ENCODE peak calls at places on chromosomes 2 and 18, in five cellular contexts. One of them, this sample, is unnamed.
A peak's percentile ranks its signal among the peaks of the same experiment; 100 is the strongest.

GRCh38 chr2:37698931-37699481 is 27.6 kb upstream of the CDC42EP3 start:
- DNase-seq in H1: no peak
- DNase-seq in psoas muscle: no peak
- DNase-seq in trophoblast cell: peak; percentile 86
- DNase-seq in endodermal cell: no peak
- DNase-seq in this sample: no peak

GRCh38 chr2:106833248-106833647 is 52.7 kb downstream of the ST6GAL2 start:
- DNase-seq in H1: no peak
- DNase-seq in psoas muscle: no peak
- DNase-seq in trophoblast cell: no peak
- DNase-seq in endodermal cell: no peak
- DNase-seq in this sample: no peak

GRCh38 chr2:55555977-55556376 is 36.5 kb downstream of the CFAP36 start:
- DNase-seq in H1: no peak
- DNase-seq in psoas muscle: no peak
- DNase-seq in trophoblast cell: peak; percentile 56
- DNase-seq in endodermal cell: no peak
- DNase-seq in this sample: no peak

GRCh38 chr2:235659767-235660322 is 166.0 kb downstream of the AGAP1 start:
- DNase-seq in H1: no peak
- DNase-seq in psoas muscle: no peak
- DNase-seq in trophoblast cell: no peak
- DNase-seq in endodermal cell: no peak
- DNase-seq in this sample: no peak

GRCh38 chr2:20642026-20642971 is 8.6 kb downstream of the HS1BP3 start:
- DNase-seq in H1: peak; percentile 50
- DNase-seq in psoas muscle: peak; percentile 89
- DNase-seq in trophoblast cell: peak; percentile 79
- DNase-seq in endodermal cell: peak; percentile 95
- DNase-seq in this sample: peak; percentile 73

GRCh38 chr2:7405861-7406715 is 488.9 kb downstream of the RNF144A start:
- DNase-seq in H1: no peak
- DNase-seq in psoas muscle: no peak
- DNase-seq in trophoblast cell: no peak
- DNase-seq in endodermal cell: no peak
- DNase-seq in this sample: no peak

GRCh38 chr2:147636238-147636887 is 208.5 kb upstream of the ACVR2A start:
- DNase-seq in H1: no peak
- DNase-seq in psoas muscle: no peak
- DNase-seq in trophoblast cell: peak; percentile 34
- DNase-seq in endodermal cell: no peak
- DNase-seq in this sample: no peak

GRCh38 chr2:208426414-208426813 is 19.8 kb downstream of the PTH2R start:
- DNase-seq in H1: no peak
- DNase-seq in psoas muscle: no peak
- DNase-seq in trophoblast cell: no peak
- DNase-seq in endodermal cell: no peak
- DNase-seq in this sample: no peak

GRCh38 chr2:12806535-12806934 is 89.8 kb downstream of the TRIB2 start:
- DNase-seq in H1: no peak
- DNase-seq in psoas muscle: no peak
- DNase-seq in trophoblast cell: no peak
- DNase-seq in endodermal cell: no peak
- DNase-seq in this sample: no peak

DNA sequence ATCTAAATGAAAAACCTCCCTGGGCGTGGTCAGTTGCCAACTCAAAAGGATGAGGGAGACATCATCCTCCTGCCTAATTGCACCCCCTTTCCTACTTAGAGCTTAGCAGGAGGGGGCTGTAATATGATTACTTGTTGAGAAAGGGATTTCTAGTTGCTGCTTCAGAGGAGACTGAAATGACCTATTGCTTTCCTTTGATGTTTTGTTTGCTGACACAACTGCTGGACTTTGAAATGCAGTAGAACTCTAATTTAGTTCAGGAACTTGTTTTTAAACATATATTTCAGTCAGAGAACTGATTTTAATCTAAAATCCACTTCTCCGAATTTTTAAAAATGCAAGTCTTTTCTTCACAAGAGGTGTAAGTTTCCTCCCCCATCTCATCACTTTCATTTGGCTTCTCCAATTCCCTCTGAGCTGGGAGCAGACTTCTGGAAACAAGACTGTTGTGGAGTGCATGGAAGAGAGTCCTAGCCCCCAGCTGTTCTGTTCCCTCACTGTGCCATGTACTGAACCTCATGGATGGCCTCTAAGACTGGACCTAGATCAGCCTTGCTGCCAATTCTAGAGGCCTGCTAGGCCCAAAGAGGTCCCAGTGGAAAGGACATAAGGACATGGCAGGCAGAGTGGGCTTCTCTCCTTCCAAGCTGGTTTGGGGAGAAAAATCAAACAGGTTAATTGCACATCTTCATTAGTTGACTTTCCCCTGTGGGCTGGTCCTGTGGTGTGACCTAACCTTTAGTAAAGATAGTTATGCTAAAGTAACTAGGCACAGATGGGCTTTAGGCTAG is 7.5 kb upstream of the CETN1 start:
- DNase-seq in H1: no peak
- DNase-seq in psoas muscle: no peak
- DNase-seq in trophoblast cell: no peak
- DNase-seq in endodermal cell: no peak
- DNase-seq in this sample: no peak
- H3K4me1 ChIP-seq in H1: peaks cover 23% of the 10 kb centered on the region
- H3K4me1 ChIP-seq in psoas muscle: no peaks in the 10 kb centered on the region
- H3K4me1 ChIP-seq in trophoblast cell: no peaks in the 10 kb centered on the region
- H3K4me1 ChIP-seq in endodermal cell: peaks cover 18% of the 10 kb centered on the region
- H3K4me1 ChIP-seq in this sample: no peaks in the 10 kb centered on the region

GRCh38 chr2:165582863-165583506 is 113.5 kb downstream of the CSRNP3 start:
- DNase-seq in H1: no peak
- DNase-seq in psoas muscle: no peak
- DNase-seq in trophoblast cell: no peak
- DNase-seq in endodermal cell: no peak
- DNase-seq in this sample: peak; percentile 48

GRCh38 chr2:165582409-165582808 is 112.9 kb downstream of the CSRNP3 start:
- DNase-seq in H1: no peak
- DNase-seq in psoas muscle: no peak
- DNase-seq in trophoblast cell: no peak
- DNase-seq in endodermal cell: no peak
- DNase-seq in this sample: no peak

GRCh38 chr2:165584126-165584525 is 114.6 kb downstream of the CSRNP3 start:
- DNase-seq in H1: no peak
- DNase-seq in psoas muscle: no peak
- DNase-seq in trophoblast cell: peak; percentile 88
- DNase-seq in endodermal cell: no peak
- DNase-seq in this sample: no peak

GRCh38 chr2:165586019-165586418 is 116.5 kb downstream of the CSRNP3 start:
- DNase-seq in H1: no peak
- DNase-seq in psoas muscle: no peak
- DNase-seq in trophoblast cell: no peak
- DNase-seq in endodermal cell: no peak
- DNase-seq in this sample: no peak

GRCh38 chr2:165587335-165587938 is 117.9 kb downstream of the CSRNP3 start:
- DNase-seq in H1: no peak
- DNase-seq in psoas muscle: no peak
- DNase-seq in trophoblast cell: no peak
- DNase-seq in endodermal cell: no peak
- DNase-seq in this sample: no peak
- H3K27ac ChIP-seq in H1: no peak overlapping the region
- H3K27ac ChIP-seq in psoas muscle: no peak overlapping the region
- H3K27ac ChIP-seq in trophoblast cell: no peak overlapping the region
- H3K27ac ChIP-seq in endodermal cell: no peak overlapping the region
- H3K27ac ChIP-seq in this sample: no peak overlapping the region

GRCh38 chr2:36554531-36554930 is 43.4 kb downstream of the FEZ2 start:
- DNase-seq in H1: no peak
- DNase-seq in psoas muscle: no peak
- DNase-seq in trophoblast cell: no peak
- DNase-seq in endodermal cell: no peak
- DNase-seq in this sample: no peak

GRCh38 chr2:36555789-36556188 is 42.2 kb downstream of the FEZ2 start:
- DNase-seq in H1: no peak
- DNase-seq in psoas muscle: no peak
- DNase-seq in trophoblast cell: no peak
- DNase-seq in endodermal cell: no peak
- DNase-seq in this sample: no peak

GRCh38 chr2:36550006-36550405 is 48.0 kb downstream of the FEZ2 start:
- DNase-seq in H1: no peak
- DNase-seq in psoas muscle: no peak
- DNase-seq in trophoblast cell: no peak
- DNase-seq in endodermal cell: no peak
- DNase-seq in this sample: no peak

GRCh38 chr2:36556847-36557246 is 41.1 kb downstream of the FEZ2 start:
- DNase-seq in H1: no peak
- DNase-seq in psoas muscle: no peak
- DNase-seq in trophoblast cell: peak; percentile 50
- DNase-seq in endodermal cell: no peak
- DNase-seq in this sample: no peak

GRCh38 chr2:36553690-36554089 is 44.3 kb downstream of the FEZ2 start:
- DNase-seq in H1: no peak
- DNase-seq in psoas muscle: no peak
- DNase-seq in trophoblast cell: no peak
- DNase-seq in endodermal cell: no peak
- DNase-seq in this sample: no peak
- H3K4me1 ChIP-seq in H1: peaks cover 2% of the 10 kb centered on the region
- H3K4me1 ChIP-seq in psoas muscle: peaks cover 9% of the 10 kb centered on the region
- H3K4me1 ChIP-seq in trophoblast cell: peaks cover 8% of the 10 kb centered on the region
- H3K4me1 ChIP-seq in endodermal cell: no peaks in the 10 kb centered on the region
- H3K4me1 ChIP-seq in this sample: no peaks in the 10 kb centered on the region

GRCh38 chr2:57859755-57860154 is 186.9 kb upstream of the VRK2 start:
- DNase-seq in H1: no peak
- DNase-seq in psoas muscle: no peak
- DNase-seq in trophoblast cell: no peak
- DNase-seq in endodermal cell: no peak
- DNase-seq in this sample: no peak

GRCh38 chr2:57867730-57868129 is 178.9 kb upstream of the VRK2 start:
- DNase-seq in H1: no peak
- DNase-seq in psoas muscle: no peak
- DNase-seq in trophoblast cell: no peak
- DNase-seq in endodermal cell: no peak
- DNase-seq in this sample: no peak

GRCh38 chr2:57862153-57862552 is 184.5 kb upstream of the VRK2 start:
- DNase-seq in H1: no peak
- DNase-seq in psoas muscle: no peak
- DNase-seq in trophoblast cell: no peak
- DNase-seq in endodermal cell: no peak
- DNase-seq in this sample: no peak

GRCh38 chr2:57864926-57865325 is 181.7 kb upstream of the VRK2 start:
- DNase-seq in H1: no peak
- DNase-seq in psoas muscle: no peak
- DNase-seq in trophoblast cell: no peak
- DNase-seq in endodermal cell: no peak
- DNase-seq in this sample: no peak

DNA sequence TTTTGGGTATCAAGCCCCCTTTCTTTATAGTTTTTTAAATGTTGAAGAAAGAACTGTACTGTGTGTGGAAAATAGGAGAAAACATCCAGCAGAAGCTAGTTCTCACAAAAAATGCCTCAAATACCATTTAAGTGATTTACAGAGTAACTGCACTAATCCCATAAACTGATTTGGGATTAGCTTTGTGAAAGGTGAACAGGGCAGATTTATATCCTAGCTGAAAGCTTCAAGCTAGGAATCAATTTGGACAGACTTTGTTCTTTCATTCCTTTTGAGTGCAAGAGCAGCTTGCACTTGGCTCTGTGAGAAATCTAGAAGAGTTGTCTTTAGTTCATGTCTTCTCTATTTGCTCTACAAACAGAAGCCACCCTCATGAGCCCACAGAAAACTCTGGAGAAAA is 183.9 kb upstream of the VRK2 start:
- DNase-seq in H1: no peak
- DNase-seq in psoas muscle: no peak
- DNase-seq in trophoblast cell: no peak
- DNase-seq in endodermal cell: no peak
- DNase-seq in this sample: no peak
- H3K27ac ChIP-seq in H1: no peak overlapping the region
- H3K27ac ChIP-seq in psoas muscle: no peak overlapping the region
- H3K27ac ChIP-seq in trophoblast cell: no peak overlapping the region
- H3K27ac ChIP-seq in endodermal cell: no peak overlapping the region
- H3K27ac ChIP-seq in this sample: no peak overlapping the region

GRCh38 chr2:239329284-239329971 is 71.4 kb downstream of the HDAC4 start:
- DNase-seq in H1: no peak
- DNase-seq in psoas muscle: peak; percentile 91
- DNase-seq in trophoblast cell: no peak
- DNase-seq in endodermal cell: peak; percentile 43
- DNase-seq in this sample: no peak
- H3K4me1 ChIP-seq in H1: peaks cover 14% of the 10 kb centered on the region
- H3K4me1 ChIP-seq in psoas muscle: peaks cover 55% of the 10 kb centered on the region
- H3K4me1 ChIP-seq in trophoblast cell: no peaks in the 10 kb centered on the region
- H3K4me1 ChIP-seq in endodermal cell: peaks cover 2% of the 10 kb centered on the region
- H3K4me1 ChIP-seq in this sample: peaks cover 21% of the 10 kb centered on the region

GRCh38 chr2:205781244-205781643 is 98.9 kb downstream of the NRP2 start:
- DNase-seq in H1: no peak
- DNase-seq in psoas muscle: no peak
- DNase-seq in trophoblast cell: no peak
- DNase-seq in endodermal cell: no peak
- DNase-seq in this sample: no peak
- H3K27ac ChIP-seq in H1: no peak overlapping the region
- H3K27ac ChIP-seq in psoas muscle: no peak overlapping the region
- H3K27ac ChIP-seq in trophoblast cell: no peak overlapping the region
- H3K27ac ChIP-seq in endodermal cell: no peak overlapping the region
- H3K27ac ChIP-seq in this sample: no peak overlapping the region

GRCh38 chr18:58597649-58598048 is 31.2 kb downstream of the ALPK2 start:
- DNase-seq in H1: no peak
- DNase-seq in psoas muscle: no peak
- DNase-seq in trophoblast cell: no peak
- DNase-seq in endodermal cell: peak; percentile 19
- DNase-seq in this sample: no peak

GRCh38 chr18:58599106-58599505 is 29.8 kb downstream of the ALPK2 start:
- DNase-seq in H1: no peak
- DNase-seq in psoas muscle: no peak
- DNase-seq in trophoblast cell: peak; percentile 94
- DNase-seq in endodermal cell: no peak
- DNase-seq in this sample: no peak

GRCh38 chr18:58593930-58594329 is 35.0 kb downstream of the ALPK2 start:
- DNase-seq in H1: no peak
- DNase-seq in psoas muscle: peak; percentile 58
- DNase-seq in trophoblast cell: no peak
- DNase-seq in endodermal cell: peak; percentile 5
- DNase-seq in this sample: no peak

GRCh38 chr18:58592223-58593214 is 36.4 kb downstream of the ALPK2 start:
- DNase-seq in H1: no peak
- DNase-seq in psoas muscle: no peak
- DNase-seq in trophoblast cell: no peak
- DNase-seq in endodermal cell: peak; percentile 48
- DNase-seq in this sample: no peak

GRCh38 chr18:58596265-58596681 is 32.6 kb downstream of the ALPK2 start:
- DNase-seq in H1: no peak
- DNase-seq in psoas muscle: no peak
- DNase-seq in trophoblast cell: no peak
- DNase-seq in endodermal cell: no peak
- DNase-seq in this sample: no peak
- H3K4me1 ChIP-seq in H1: no peaks in the 10 kb centered on the region
- H3K4me1 ChIP-seq in psoas muscle: peaks cover 23% of the 10 kb centered on the region
- H3K4me1 ChIP-seq in trophoblast cell: peaks cover 16% of the 10 kb centered on the region
- H3K4me1 ChIP-seq in endodermal cell: no peaks in the 10 kb centered on the region
- H3K4me1 ChIP-seq in this sample: no peaks in the 10 kb centered on the region

This sample was measured in lung.